ENCODE peak calls at places on chromosomes 4 and X, in seven cellular contexts. S, X, D, U, N, K and V are unnamed samples.

GRCh38 chr4:185573651-185574199 is 38.4 kb upstream of the PDLIM3 start:
- DNase-seq in U (peak), N (peak), D (no peak), K (no peak), S (peak), X (peak), V (no peak)

GRCh38 chr4:174520655-174521054 is 1.6 kb downstream of the HPGD start:
- DNase-seq in X (no peak), N (no peak), U (no peak), D (no peak), K (no peak), S (no peak), V (no peak)

GRCh38 chrX:13029831-13030771 is 14.3 kb downstream of the FAM9C start:
- DNase-seq in N (no peak), U (no peak), S (no peak), K (no peak), D (no peak), X (peak), V (no peak)

GRCh38 chr4:83454626-83455025 is 997 bp downstream of the HELQ start:
- DNase-seq in S (no peak), U (no peak), K (no peak), N (no peak), X (no peak), D (no peak), V (no peak)

GRCh38 chrX:2672084-2672483 is 19.0 kb upstream of the CD99 start:
- DNase-seq in K (no peak), U (no peak), X (no peak), S (no peak), N (no peak), D (no peak), V (no peak)

GRCh38 chrX:16882702-16883486 is 12.7 kb upstream of the RBBP7 start:
- DNase-seq in K (peak), S (peak), X (peak), U (peak), D (peak), N (peak), V (peak)

GRCh38 chr4:100786481-100786880 is 268.7 kb upstream of the EMCN start:
- DNase-seq in S (no peak), D (no peak), X (no peak), K (no peak), U (no peak), N (no peak), V (no peak)

GRCh38 chrX:100447563-100448397 is 37.7 kb upstream of the PCDH19 start:
- DNase-seq in S (peak), D (peak), N (peak), K (peak), X (peak), U (peak), V (peak)

GRCh38 chrX:17377047-17377692 is 2.2 kb downstream of the NHS start:
- DNase-seq in U (peak), D (peak), S (peak), N (peak), K (peak), X (peak), V (peak)

GRCh38 chr4:142697928-142698327 is 148.2 kb downstream of the INPP4B start:
- DNase-seq in S (no peak), N (no peak), K (no peak), X (no peak), U (no peak), D (no peak), V (no peak)

GRCh38 chr4:148390311-148390710 is 51.9 kb downstream of the NR3C2 start:
- DNase-seq in N (no peak), K (no peak), D (no peak), S (no peak), X (no peak), U (no peak), V (no peak)

GRCh38 chr4:25865586-25865985 is 2.8 kb upstream of the SEL1L3 start:
- DNase-seq in N (no peak), U (peak), X (peak), S (no peak), D (peak), K (no peak), V (no peak)

GRCh38 chr4:186792994-186793393 is 69.3 kb upstream of the FAT1 start:
- DNase-seq in U (no peak), S (no peak), D (no peak), N (no peak), X (no peak), K (no peak), V (no peak)

GRCh38 chrX:111090458-111090857 is 5.5 kb upstream of the PAK3 start:
- DNase-seq in S (no peak), U (no peak), K (no peak), D (no peak), X (no peak), N (no peak), V (no peak)

GRCh38 chrX:96126182-96126581 is 558.5 kb upstream of the DIAPH2 start:
- DNase-seq in N (no peak), X (no peak), D (no peak), S (no peak), K (no peak), U (no peak), V (no peak)

GRCh38 chrX:13220916-13221315 is 98.9 kb downstream of the ATXN3L start:
- DNase-seq in K (no peak), S (no peak), N (no peak), U (no peak), D (no peak), X (no peak), V (no peak)

GRCh38 chrX:545488-545887 is 85.1 kb upstream of the SHOX start:
- DNase-seq in N (no peak), S (peak), U (no peak), D (no peak), X (no peak), K (no peak), V (peak)

GRCh38 chr4:24089831-24090531 is 200.1 kb upstream of the PPARGC1A start:
- DNase-seq in S (no peak), X (no peak), U (no peak), N (no peak), K (peak), D (no peak), V (no peak)

GRCh38 chr4:108972613-108973283 is 209.9 kb upstream of the ETNPPL start:
- DNase-seq in X (no peak), U (no peak), S (no peak), N (no peak), D (no peak), K (no peak), V (no peak)

GRCh38 chr4:184824081-184824775 is 1.5 kb downstream of the ACSL1 start:
- DNase-seq in X (no peak), D (no peak), K (no peak), S (no peak), N (no peak), U (no peak), V (no peak)

GRCh38 chr4:25619601-25620000 is 36.0 kb upstream of the SLC34A2 start:
- DNase-seq in N (no peak), K (no peak), S (no peak), D (no peak), U (no peak), X (no peak), V (no peak)

GRCh38 chr4:7753931-7754465 is 185.7 kb downstream of the AFAP1 start:
- DNase-seq in N (no peak), U (no peak), D (no peak), X (no peak), S (no peak), K (no peak), V (no peak)

GRCh38 chr4:172308078-172308477 is 494.9 kb downstream of the GALNTL6 start:
- DNase-seq in S (no peak), D (no peak), X (no peak), N (no peak), K (no peak), U (no peak), V (no peak)

GRCh38 chrX:9860826-9861225 is 74.6 kb downstream of the SHROOM2 start:
- DNase-seq in K (no peak), U (no peak), N (no peak), X (no peak), D (no peak), S (no peak), V (no peak)

GRCh38 chrX:15749642-15750610 is 11.9 kb downstream of the CA5B start:
- DNase-seq in N (no peak), S (no peak), X (no peak), D (peak), U (no peak), K (peak), V (peak)

GRCh38 chrX:11304829-11305228 is 11.6 kb downstream of the AMELX start:
- DNase-seq in N (no peak), U (no peak), X (no peak), K (no peak), D (no peak), S (no peak), V (no peak)

GRCh38 chr4:184386271-184386781 is 88.0 kb downstream of the IRF2 start:
- DNase-seq in U (no peak), K (no peak), D (no peak), N (peak), S (no peak), X (peak), V (no peak)

GRCh38 chrX:70664726-70665125 is 220.1 kb downstream of the DLG3 start:
- DNase-seq in D (no peak), X (no peak), S (no peak), K (no peak), U (peak), N (peak), V (no peak)

GRCh38 chr4:144611850-144612249 is 34.1 kb upstream of the HHIP start:
- DNase-seq in N (no peak), U (peak), S (no peak), K (no peak), X (peak), D (no peak), V (no peak)

GRCh38 chr4:4377683-4378082 is 9.2 kb upstream of the NSG1 start:
- DNase-seq in U (no peak), S (no peak), X (no peak), D (no peak), N (no peak), K (no peak), V (no peak)

GRCh38 chr4:101155368-101155767 is 192.0 kb downstream of the PPP3CA start:
- DNase-seq in X (no peak), K (no peak), D (no peak), U (peak), S (no peak), N (no peak), V (no peak)

GRCh38 chrX:1075741-1076140 is 136.7 kb downstream of the CRLF2 start:
- DNase-seq in N (no peak), K (no peak), S (no peak), U (no peak), D (no peak), X (no peak), V (peak)